ENCODE peak calls at places on chromosome 20, in four cellular contexts. O is IMR-90, M is mesendoderm, X is H1. P is an unnamed sample. For H3K4me1, the result is how much of the 10 kb centered on the place peaks cover.

GRCh38 chr20:39312107-39312506 is 350.0 kb downstream of the DHX35 start:
- DNase-seq in O (no peak), M (no peak), X (no peak), P (no peak)

GRCh38 chr20:32252189-32252588 is 25.3 kb upstream of the KIF3B start:
- DNase-seq in O (no peak), M (no peak), X (no peak), P (no peak)

GRCh38 chr20:43915209-43916072 is 789 bp downstream of the TOX2 start:
- DNase-seq in O (peak), M (peak), X (no peak), P (peak)

GRCh38 chr20:9758752-9759151 is 80.1 kb downstream of the PAK5 start:
- DNase-seq in O (no peak), M (no peak), X (no peak), P (no peak)

GRCh38 chr20:2984956-2985661 is 58.3 kb upstream of the GNRH2 start:
- DNase-seq in O (peak), M (no peak), X (no peak), P (no peak)

GRCh38 chr20:10861086-10861485 is 187.3 kb upstream of the JAG1 start:
- DNase-seq in O (peak), M (no peak), X (no peak), P (no peak)

GRCh38 chr20:46359233-46359751 is 47.1 kb downstream of the ELMO2 start:
- DNase-seq in O (no peak), M (no peak), X (no peak), P (no peak)

GRCh38 chr20:25209911-25210310 is 14.4 kb downstream of the ENTPD6 start:
- DNase-seq in O (no peak), M (no peak), X (no peak), P (no peak)

GRCh38 chr20:19889011-19889953 is 127.9 kb upstream of the NAA20 start:
- DNase-seq in O (peak), M (no peak), X (no peak), P (no peak)

GRCh38 chr20:10338781-10339180 is 95.2 kb downstream of the MKKS start:
- DNase-seq in O (no peak), M (no peak), X (no peak), P (no peak)

GRCh38 chr20:34956751-34957472 is 1.2 kb downstream of the MYH7B start:
- DNase-seq in O (no peak), M (no peak), X (no peak), P (no peak)

GRCh38 chr20:9294081-9294480 is 220.3 kb upstream of the LAMP5 start:
- DNase-seq in O (peak), M (no peak), X (no peak), P (no peak)

GRCh38 chr20:24779886-24780285 is 169.2 kb upstream of the CST7 start:
- DNase-seq in O (no peak), M (no peak), X (no peak), P (peak)

DNA sequence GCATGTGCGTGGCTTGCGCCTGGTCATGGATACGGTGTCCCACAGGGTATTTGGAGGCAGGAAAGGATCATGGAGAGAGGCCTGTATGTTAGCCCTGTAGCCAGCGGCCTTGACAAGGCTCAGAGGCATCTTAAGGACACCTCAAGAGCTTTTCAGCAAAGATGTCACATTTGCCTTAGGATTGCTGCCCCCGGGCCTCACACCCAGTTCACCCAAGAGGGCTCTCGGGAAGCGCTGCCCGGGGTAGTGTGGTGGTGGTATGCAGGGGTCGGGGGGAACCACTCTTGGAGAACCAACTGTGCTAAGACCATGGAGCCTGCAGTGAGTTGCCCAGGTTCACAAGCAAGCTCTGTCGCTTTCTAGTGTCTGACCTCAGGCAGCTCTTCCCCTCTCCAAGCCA is 36.9 kb upstream of the VSTM2L start:
- DNase-seq in O (no peak), M (no peak), X (no peak), P (no peak)
- H3K4me1 ChIP-seq in O (under half), M (under half), X (under half), P (under half)

DNA sequence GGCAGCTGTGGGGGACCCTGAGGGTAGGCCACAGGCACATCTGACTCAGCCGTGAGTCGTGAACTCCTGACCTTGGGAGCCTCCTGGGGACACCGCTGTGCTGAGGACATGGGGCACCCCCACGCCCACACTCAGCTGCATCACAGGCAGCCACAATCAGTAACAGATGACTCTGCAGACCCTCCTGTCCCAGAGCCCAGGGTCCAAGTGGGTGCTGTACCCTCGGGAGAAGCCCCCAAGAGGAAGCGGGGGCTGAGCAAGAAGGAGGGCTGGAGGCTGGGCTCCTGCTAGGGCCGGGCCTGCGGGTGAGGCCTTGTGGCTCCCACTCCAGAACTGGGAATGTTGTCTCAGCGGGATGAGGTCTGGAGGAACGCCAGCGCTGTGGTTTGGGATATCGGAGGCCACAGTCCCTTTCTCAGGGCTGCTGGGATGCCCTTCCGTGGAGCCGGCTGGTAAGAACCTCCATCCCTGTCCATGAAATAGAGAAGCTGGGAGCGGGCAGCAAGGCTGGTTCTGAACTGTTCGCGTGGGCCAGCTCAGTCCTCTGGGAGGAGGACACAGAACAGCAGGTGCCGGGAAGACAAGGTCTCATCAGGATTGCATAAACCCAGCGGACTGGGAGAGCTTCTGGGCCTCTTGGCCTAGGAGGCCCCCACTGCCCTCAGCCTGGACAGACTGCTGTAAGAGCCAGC is 3.1 kb upstream of the LAMA5 start:
- DNase-seq in O (peak), M (no peak), X (no peak), P (no peak)
- H4K8ac ChIP-seq in O (no peak), M (no peak), X (peak), P (no peak)

GRCh38 chr20:5297280-5298004 is 19.3 kb downstream of the PROKR2 start:
- DNase-seq in O (no peak), M (no peak), X (no peak), P (no peak)
- H4K5ac ChIP-seq in O (no peak), M (no peak), X (no peak), P (no peak)

GRCh38 chr20:53763707-53764415 is 170.2 kb upstream of the ZNF217 start:
- DNase-seq in O (peak), M (peak), X (peak), P (peak)
- H3K4me1 ChIP-seq in O (under half), M (under half), X (under half), P (under half)

GRCh38 chr20:62818592-62819493 is 2.0 kb downstream of the COL9A3 start:
- DNase-seq in O (peak), M (no peak), X (no peak), P (no peak)
- H4K8ac ChIP-seq in O (no peak), M (no peak), X (peak), P (no peak)

GRCh38 chr20:36791862-36792261 is 18.3 kb upstream of the DSN1 start:
- DNase-seq in O (no peak), M (no peak), X (no peak), P (no peak)
- H4K5ac ChIP-seq in O (no peak), M (no peak), X (no peak), P (no peak)

GRCh38 chr20:59158673-59159072 is 4.9 kb upstream of the ZNF831 start:
- DNase-seq in O (no peak), M (no peak), X (no peak), P (no peak)

GRCh38 chr20:59163641-59164530 is at the start of gene ZNF831:
- DNase-seq in O (no peak), M (no peak), X (no peak), P (no peak)

GRCh38 chr20:59159822-59160740 is 3.5 kb upstream of the ZNF831 start:
- DNase-seq in O (no peak), M (no peak), X (no peak), P (no peak)

GRCh38 chr20:59159091-59159821 is 4.4 kb upstream of the ZNF831 start:
- DNase-seq in O (no peak), M (peak), X (no peak), P (peak)

GRCh38 chr20:59161626-59162170 is 1.9 kb upstream of the ZNF831 start:
- DNase-seq in O (no peak), M (no peak), X (no peak), P (no peak)
- H3K4me1 ChIP-seq in O (under half), M (under half), X (under half), P (under half)

DNA sequence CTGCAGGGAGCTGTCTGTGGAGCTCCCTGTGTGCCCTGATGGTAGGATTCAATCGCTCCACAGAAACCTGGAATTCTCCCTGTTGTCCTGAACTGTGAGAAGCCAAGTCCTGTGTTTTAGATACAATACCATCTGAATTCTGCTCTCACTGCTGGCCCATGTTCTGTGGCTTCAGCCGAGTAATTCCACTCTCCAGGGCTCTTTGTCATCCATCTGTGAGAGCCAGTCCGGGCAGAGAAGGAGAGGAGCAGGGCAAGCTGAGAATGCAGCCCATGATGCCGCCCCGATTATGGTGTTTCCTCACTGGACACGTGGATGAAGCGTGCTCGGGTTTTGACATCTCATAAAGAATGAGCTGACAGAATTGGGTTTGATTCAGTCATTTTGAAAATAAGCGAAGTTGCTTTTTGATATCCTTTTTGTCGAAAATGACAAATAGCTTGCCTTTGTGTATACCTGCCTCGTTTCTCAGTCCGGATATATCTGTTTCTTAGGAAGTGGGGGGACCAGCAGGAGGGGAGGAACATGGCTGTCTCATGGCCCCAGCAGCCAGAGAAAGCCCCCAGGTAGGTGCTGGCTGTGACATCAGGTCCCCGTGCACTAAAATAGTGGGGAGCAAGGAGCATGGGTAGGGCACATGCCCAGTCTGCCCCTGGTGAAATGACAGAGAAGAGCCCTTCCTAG is 8.2 kb upstream of the CD93 start:
- DNase-seq in O (no peak), M (no peak), X (no peak), P (no peak)
- H4K8ac ChIP-seq in O (no peak), M (no peak), X (no peak), P (no peak)

GRCh38 chr20:57661201-57662027 is 41.2 kb upstream of the ZBP1 start:
- DNase-seq in O (no peak), M (no peak), X (no peak), P (peak)
- H4K5ac ChIP-seq in O (no peak), M (no peak), X (no peak), P (no peak)

GRCh38 chr20:17822540-17823155 is 122.9 kb downstream of the BANF2 start:
- DNase-seq in O (no peak), M (no peak), X (no peak), P (no peak)
- H3K4me1 ChIP-seq in O (under half), M (under half), X (under half), P (under half)

P was measured in H9.